ENCODE peak calls at places on chromosomes 12 and 14, in six cellular contexts. U, L, V, T, A and C are unnamed samples.

GRCh38 chr14:34742509-34743115 is 28.2 kb upstream of the CFL2 start:
- DNase-seq in A (no peak), V (no peak), T (no peak), U (no peak), L (no peak), C (no peak)

GRCh38 chr12:67268896-67269631 is at the start of gene CAND1:
- DNase-seq in L (peak), A (peak), U (peak), V (peak), T (peak), C (peak)

GRCh38 chr14:60656755-60657608 is 7.7 kb upstream of the SIX1 start:
- DNase-seq in U (peak), T (peak), L (peak), A (peak), V (peak), C (peak)

GRCh38 chr12:130158775-130159100 is 3.5 kb upstream of the FZD10 start:
- DNase-seq in V (no peak), A (no peak), L (no peak), U (no peak), T (no peak), C (no peak)

GRCh38 chr12:123061806-123062205 is 81.3 kb downstream of the ARL6IP4 start:
- DNase-seq in U (no peak), V (no peak), T (no peak), A (no peak), L (no peak), C (no peak)

GRCh38 chr12:4809013-4809448 is 88.8 kb downstream of the GALNT8 start:
- DNase-seq in V (no peak), A (no peak), L (peak), U (no peak), T (no peak), C (no peak)

GRCh38 chr12:60106207-60106606 is 510.4 kb downstream of the SLC16A7 start:
- DNase-seq in T (no peak), U (no peak), L (no peak), V (no peak), A (no peak), C (no peak)

GRCh38 chr12:115897718-115898117 is 379.8 kb downstream of the MED13L start:
- DNase-seq in L (no peak), T (no peak), V (no peak), A (no peak), U (no peak), C (no peak)

GRCh38 chr12:110004598-110004997 is 5.4 kb downstream of the ANKRD13A start:
- DNase-seq in V (no peak), L (no peak), U (no peak), T (no peak), A (no peak), C (no peak)

GRCh38 chr12:110670161-110670701 is 18.7 kb downstream of the HVCN1 start:
- DNase-seq in U (peak), V (no peak), T (no peak), A (no peak), L (no peak), C (no peak)

GRCh38 chr14:56341766-56342418 is 223.7 kb downstream of the PELI2 start:
- DNase-seq in A (no peak), V (no peak), U (no peak), L (no peak), T (no peak), C (no peak)

GRCh38 chr12:71162832-71163711 is 5.3 kb upstream of the TSPAN8 start:
- DNase-seq in L (no peak), A (no peak), V (no peak), T (no peak), U (no peak), C (no peak)

GRCh38 chr12:117193903-117194302 is 3.6 kb upstream of the FBXO21 start:
- DNase-seq in U (no peak), L (no peak), A (no peak), V (no peak), T (no peak), C (no peak)

GRCh38 chr12:10220398-10221077 is 7.9 kb downstream of the GABARAPL1 start:
- DNase-seq in A (peak), U (no peak), T (peak), L (peak), V (no peak), C (no peak)

GRCh38 chr12:110928700-110929099 is 8.3 kb upstream of the MYL2 start:
- DNase-seq in U (peak), V (no peak), A (no peak), T (no peak), L (no peak), C (no peak)

DNA sequence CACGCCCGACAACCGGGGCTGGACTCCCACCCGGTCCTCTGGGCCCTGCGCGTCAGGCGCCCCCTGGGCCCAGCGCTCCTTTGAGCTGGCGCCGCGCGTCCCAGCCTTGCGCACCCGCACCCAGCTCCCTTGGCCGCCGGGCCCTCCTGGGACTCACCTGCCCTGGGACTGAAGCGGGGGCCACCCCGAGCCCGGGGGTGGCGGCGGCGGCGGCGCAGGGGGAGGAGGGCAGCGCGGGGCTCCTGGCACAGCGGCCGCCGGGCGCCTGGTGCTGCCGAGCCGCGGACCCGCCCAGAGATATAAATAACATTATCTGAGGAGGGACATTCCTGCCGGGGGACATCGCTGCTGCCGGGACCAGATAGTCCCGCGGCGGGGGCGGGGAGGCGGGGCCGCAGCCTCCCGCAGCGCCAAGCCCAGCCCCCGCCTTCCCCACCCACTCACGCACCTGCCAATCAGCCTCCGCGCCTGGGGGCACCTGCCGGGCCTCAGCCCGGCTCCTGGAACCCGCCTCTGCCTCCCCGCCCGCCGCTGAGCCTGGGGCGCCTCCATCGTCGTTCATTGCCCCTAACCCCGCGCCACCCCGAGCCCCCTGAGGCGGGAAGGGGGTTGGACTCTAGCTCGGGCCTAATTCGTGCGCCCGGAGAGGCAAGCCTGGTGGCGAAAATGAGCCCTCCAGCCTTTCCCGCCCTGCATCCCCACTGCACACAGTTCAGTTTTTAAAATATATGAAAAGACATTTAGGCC is at the start of gene SPTB:
- DNase-seq in U (peak), T (no peak), V (peak), L (peak), A (peak), C (peak)
- TF ChIP-seq POLR2A in U (no peak), T (no peak), V (no peak), L (no peak), A (no peak), C (no peak)

GRCh38 chr12:124423683-124424515 is 129.0 kb downstream of the RFLNA start:
- DNase-seq in A (no peak), U (no peak), T (no peak), L (no peak), V (no peak), C (no peak)

GRCh38 chr12:124422142-124422569 is 127.3 kb downstream of the RFLNA start:
- DNase-seq in U (no peak), L (peak), A (peak), T (peak), V (no peak), C (peak)

GRCh38 chr12:124424516-124424905 is 129.6 kb downstream of the RFLNA start:
- DNase-seq in U (no peak), L (no peak), V (no peak), T (no peak), A (no peak), C (no peak)

GRCh38 chr12:124420972-124421674 is 126.2 kb downstream of the RFLNA start:
- DNase-seq in A (peak), L (no peak), T (no peak), U (no peak), V (no peak), C (no peak)

GRCh38 chr12:124422570-124423523 is 128.0 kb downstream of the RFLNA start:
- DNase-seq in V (no peak), L (peak), U (no peak), A (peak), T (peak), C (peak)
- TF ChIP-seq POLR2A in V (no peak), L (no peak), U (no peak), A (peak), T (no peak), C (peak)

DNA sequence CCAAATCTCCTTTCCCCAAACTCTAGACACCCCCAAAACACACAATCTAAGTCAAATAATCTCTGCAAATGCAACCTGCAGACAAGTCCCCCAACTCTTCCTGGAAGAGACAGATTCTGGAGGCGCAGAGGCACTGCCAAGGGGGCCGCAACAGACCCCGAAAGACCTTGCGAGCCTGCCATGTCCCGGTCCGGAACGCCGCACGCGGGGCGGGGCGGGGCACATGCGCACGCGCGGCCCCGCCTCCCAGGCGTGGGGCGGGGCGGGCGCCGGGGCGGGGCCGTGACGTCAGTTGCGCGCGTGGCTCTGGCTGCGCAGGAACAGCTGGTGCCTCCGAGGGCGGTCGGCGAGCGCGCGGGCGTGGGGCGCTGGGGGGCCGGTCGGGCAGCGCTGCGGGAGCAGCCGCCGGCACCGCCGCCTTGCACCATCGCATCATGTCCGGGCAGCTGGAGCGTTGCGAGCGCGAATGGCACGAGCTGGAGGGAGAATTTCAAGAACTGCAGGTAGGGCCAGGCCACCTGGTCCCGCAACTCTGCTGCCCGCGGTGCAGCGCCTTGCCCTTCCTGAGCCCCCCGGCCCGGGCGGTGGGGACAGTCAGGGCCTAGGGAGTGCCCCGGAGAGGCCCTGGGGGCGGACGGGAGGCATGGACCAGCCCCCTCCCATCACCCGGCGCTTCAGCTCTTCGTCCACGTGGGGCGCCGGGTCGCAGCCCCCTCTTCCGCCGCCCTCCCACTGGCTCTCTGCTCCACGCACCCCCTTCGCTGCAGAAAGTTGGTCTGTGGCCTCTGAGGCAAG is at the start of gene TMEM120B:
- DNase-seq in T (peak), A (peak), V (peak), L (peak), U (peak), C (peak)
- TF ChIP-seq POLR2A in T (peak), A (peak), V (peak), L (peak), U (peak), C (peak)

GRCh38 chr14:21059842-21060589 is 2.4 kb downstream of the RNASE8 start:
- DNase-seq in A (no peak), V (no peak), U (no peak), T (no peak), L (no peak), C (no peak)
- TF ChIP-seq POLR2A in A (no peak), V (no peak), U (no peak), T (no peak), L (no peak), C (no peak)

GRCh38 chr14:50061664-50062437 is 54.5 kb downstream of the VCPKMT start:
- DNase-seq in V (peak), A (peak), U (peak), L (peak), T (no peak), C (peak)
- TF ChIP-seq POLR2A in V (peak), A (no peak), U (no peak), L (no peak), T (no peak), C (peak)

GRCh38 chr12:133129368-133130037 is 571 bp downstream of the ZNF891 start:
- DNase-seq in U (peak), A (no peak), L (no peak), V (no peak), T (no peak), C (no peak)

GRCh38 chr12:133130038-133130807 is at the start of the genes ZNF10 and ZNF891:
- DNase-seq in T (peak), U (peak), A (peak), L (peak), V (peak), C (peak)

GRCh38 chr12:133135747-133136146 is 5.3 kb downstream of the ZNF10 start:
- DNase-seq in A (no peak), T (no peak), V (no peak), U (no peak), L (no peak), C (no peak)

GRCh38 chr12:133130808-133131128 is 341 bp downstream of the ZNF10 start:
- DNase-seq in V (no peak), L (peak), U (peak), A (no peak), T (peak), C (no peak)
- TF ChIP-seq POLR2A in V (no peak), L (no peak), U (no peak), A (no peak), T (no peak), C (no peak)

GRCh38 chr14:65832431-65833253 is 420.1 kb downstream of the FUT8 start:
- DNase-seq in A (no peak), V (no peak), L (no peak), T (no peak), U (no peak), C (no peak)

GRCh38 chr14:65833256-65833880 is 420.8 kb downstream of the FUT8 start:
- DNase-seq in V (no peak), U (no peak), L (no peak), T (no peak), A (no peak), C (no peak)

GRCh38 chr14:65834812-65835211 is 422.3 kb downstream of the FUT8 start:
- DNase-seq in A (no peak), T (no peak), U (no peak), L (no peak), V (no peak), C (no peak)

GRCh38 chr14:65834051-65834450 is 421.5 kb downstream of the FUT8 start:
- DNase-seq in L (no peak), V (no peak), A (no peak), U (no peak), T (no peak), C (no peak)

DNA sequence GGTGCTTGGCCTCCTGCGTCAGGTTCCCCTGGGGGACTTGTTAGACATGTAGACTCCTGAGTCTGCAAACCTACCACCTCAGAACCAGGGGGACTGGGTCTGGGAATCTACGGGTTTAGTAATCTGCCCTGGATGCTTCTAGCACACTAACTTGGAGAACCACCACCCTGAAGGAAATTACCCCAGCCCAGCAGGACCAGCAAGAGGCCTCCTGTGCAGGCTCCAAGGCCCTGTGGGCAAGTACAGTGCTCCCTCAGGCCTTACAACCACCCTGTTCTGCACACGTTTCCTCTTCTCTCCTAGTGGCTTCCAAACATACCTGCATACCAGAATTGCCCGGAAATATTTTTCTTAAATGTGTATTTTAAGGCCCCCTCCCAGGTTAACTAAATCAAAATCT is 423.0 kb downstream of the FUT8 start:
- DNase-seq in U (no peak), L (no peak), A (no peak), V (no peak), T (no peak), C (no peak)
- TF ChIP-seq POLR2A in U (no peak), L (no peak), A (no peak), V (no peak), T (no peak), C (no peak)

GRCh38 chr14:24234095-24235020 is 1.6 kb downstream of the GMPR2 start:
- DNase-seq in U (no peak), A (no peak), L (no peak), T (no peak), V (no peak), C (no peak)
- TF ChIP-seq POLR2A in U (no peak), A (no peak), L (no peak), T (no peak), V (no peak), C (no peak)

GRCh38 chr12:108643941-108644742 is 10.4 kb upstream of the SELPLG start:
- DNase-seq in T (peak), U (peak), A (no peak), L (no peak), V (no peak), C (peak)
- TF ChIP-seq POLR2A in T (no peak), U (no peak), A (no peak), L (no peak), V (no peak), C (no peak)

GRCh38 chr12:50625029-50625875 is 120.5 kb downstream of the DIP2B start:
- DNase-seq in U (no peak), A (no peak), T (no peak), L (no peak), V (no peak), C (no peak)
- TF ChIP-seq POLR2A in U (no peak), A (no peak), T (no peak), L (no peak), V (no peak), C (no peak)